ENCODE peak calls at places on chromosome 16, in four cellular contexts. T, C, P and W are unnamed samples.

GRCh38 chr16:75821117-75821516 is 94.8 kb upstream of the CPHXL start:
- DNase-seq in T (peak), C (no peak), P (no peak), W (no peak)

GRCh38 chr16:64416232-64417010 is 705.4 kb downstream of the CDH11 start:
- DNase-seq in T (no peak), C (peak), P (peak), W (no peak)

GRCh38 chr16:77636615-77637014 is 85.7 kb upstream of the NUDT7 start:
- DNase-seq in P (no peak), T (no peak), C (no peak), W (no peak)

GRCh38 chr16:11060364-11060763 is 116.0 kb downstream of the CLEC16A start:
- DNase-seq in C (no peak), P (no peak), T (no peak), W (no peak)

GRCh38 chr16:74296465-74297295 is at the start of gene PSMD7:
- DNase-seq in P (peak), T (peak), C (peak), W (peak)

GRCh38 chr16:11249233-11250061 is 6.6 kb downstream of the SOCS1 start:
- DNase-seq in P (peak), C (no peak), T (no peak), W (no peak)

GRCh38 chr16:25270577-25270976 is 12.9 kb upstream of the ZKSCAN2 start:
- DNase-seq in P (no peak), T (no peak), C (no peak), W (no peak)

GRCh38 chr16:52114414-52114813 is 432.5 kb downstream of the TOX3 start:
- DNase-seq in C (no peak), P (no peak), T (peak), W (no peak)

GRCh38 chr16:20401475-20402016 is 3.0 kb downstream of the PDILT start:
- DNase-seq in P (no peak), T (no peak), C (no peak), W (no peak)

GRCh38 chr16:28923652-28924398 is 1.2 kb downstream of the RABEP2 start:
- DNase-seq in T (no peak), P (no peak), C (no peak), W (no peak)

DNA sequence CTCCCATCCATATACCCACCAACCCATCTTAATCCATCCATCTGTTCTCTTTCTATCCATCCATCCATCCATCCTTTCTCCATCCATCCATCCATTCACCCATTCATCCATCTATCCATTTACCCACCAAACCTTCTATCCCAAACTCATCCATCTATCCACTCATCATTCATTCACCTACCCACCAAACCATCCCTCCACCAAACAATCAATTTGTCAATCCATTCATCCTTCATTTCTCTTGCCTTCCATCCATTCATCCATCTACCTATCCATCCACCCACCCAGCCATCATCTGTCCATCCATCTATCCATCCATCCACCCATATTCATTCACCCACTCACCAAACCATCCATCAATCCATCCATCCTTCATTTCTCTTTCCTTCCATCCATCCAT is 44.6 kb upstream of the CIBAR2 start:
- DNase-seq in P (no peak), C (no peak), T (no peak), W (no peak)
- H2AK5ac ChIP-seq in P (no peak), C (no peak), T (no peak), W (no peak)

DNA sequence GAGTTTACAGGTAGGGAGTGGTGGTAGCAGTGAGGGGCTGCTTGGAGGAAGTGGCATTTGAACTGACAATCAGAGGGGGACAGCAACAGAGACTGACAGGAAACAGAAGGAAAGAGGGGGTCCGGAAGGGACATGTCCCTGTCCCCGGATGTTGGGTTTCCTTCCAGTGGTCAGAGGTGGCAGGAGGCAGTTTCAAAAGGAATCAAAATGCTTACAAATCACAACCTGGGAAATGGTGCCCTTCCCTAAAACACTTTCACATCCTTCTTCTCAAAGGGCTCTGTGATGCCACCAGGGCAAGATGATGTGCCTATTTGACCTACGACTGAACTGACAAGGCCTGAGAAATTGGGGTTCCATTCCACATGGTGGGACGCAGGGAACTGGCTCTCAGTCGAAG is 19.7 kb downstream of the ADGRG1 start:
- DNase-seq in C (no peak), P (no peak), T (no peak), W (no peak)
- H2AK5ac ChIP-seq in C (peak), P (peak), T (no peak), W (no peak)

GRCh38 chr16:1117169-1117900 is 21.3 kb upstream of the C1QTNF8 start:
- DNase-seq in T (no peak), C (no peak), P (no peak), W (no peak)

GRCh38 chr16:1119129-1119528 is 23.1 kb upstream of the C1QTNF8 start:
- DNase-seq in C (no peak), T (no peak), P (no peak), W (no peak)

GRCh38 chr16:1117926-1118325 is 21.9 kb upstream of the C1QTNF8 start:
- DNase-seq in T (no peak), P (no peak), C (no peak), W (no peak)

GRCh38 chr16:1113889-1114526 is 18.0 kb upstream of the C1QTNF8 start:
- DNase-seq in P (no peak), C (no peak), T (peak), W (no peak)

GRCh38 chr16:1116693-1117077 is 20.6 kb upstream of the C1QTNF8 start:
- DNase-seq in C (no peak), P (no peak), T (no peak), W (no peak)
- H2AK5ac ChIP-seq in C (no peak), P (no peak), T (no peak), W (no peak)

GRCh38 chr16:85326113-85326793 is 214.0 kb upstream of the CIBAR2 start:
- DNase-seq in P (peak), T (peak), C (peak), W (no peak)
- H2AK5ac ChIP-seq in P (peak), T (no peak), C (no peak), W (no peak)

DNA sequence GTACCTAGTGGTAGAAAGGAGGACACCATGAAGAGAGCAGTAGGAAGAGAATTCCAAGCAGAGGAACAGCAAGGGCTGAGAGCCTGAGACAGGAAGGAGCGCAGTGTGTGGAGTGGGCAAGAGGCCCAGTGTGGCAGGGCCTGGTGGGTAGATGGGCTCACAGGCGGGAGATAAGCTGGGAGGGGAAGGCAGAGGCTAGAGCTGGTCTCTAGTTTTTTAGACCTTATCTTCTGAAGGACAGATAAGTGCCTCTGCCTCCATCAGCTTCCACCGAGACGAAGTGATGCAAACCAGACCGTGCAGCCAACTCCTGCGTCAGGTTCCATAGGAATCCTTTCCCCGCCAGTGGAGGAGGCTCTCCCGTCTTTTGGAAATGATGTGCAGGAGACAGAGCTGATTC is 33.6 kb downstream of the CDH1 start:
- DNase-seq in T (no peak), P (no peak), C (no peak), W (no peak)
- H2AK5ac ChIP-seq in T (no peak), P (no peak), C (no peak), W (no peak)

GRCh38 chr16:89505204-89506112 is 2.7 kb upstream of the SPG7 start:
- DNase-seq in P (peak), T (no peak), C (peak), W (no peak)
- H2AK5ac ChIP-seq in P (peak), T (no peak), C (no peak), W (no peak)